ENCODE peak calls at places on chromosomes 7 and 10, in ten cellular contexts. F, K, S, E, A, T, J, L, D and Y are unnamed samples.

GRCh38 chr10:63414481-63415260 is 51.1 kb downstream of the JMJD1C start:
- DNase-seq in F (no peak), L (no peak), J (no peak), K (no peak), T (peak), E (no peak), D (no peak), S (peak), A (no peak), Y (no peak)

GRCh38 chr10:48509061-48509772 is 95.7 kb downstream of the ARHGAP22 start:
- DNase-seq in J (no peak), S (no peak), E (no peak), A (no peak), T (no peak), D (no peak), L (no peak), F (no peak), K (no peak), Y (no peak)

GRCh38 chr7:904847-905246 is 28.5 kb downstream of the GET4 start:
- DNase-seq in T (no peak), L (no peak), F (no peak), D (peak), S (no peak), K (no peak), E (peak), A (no peak), J (no peak), Y (no peak)

GRCh38 chr10:68348265-68348741 is 15.6 kb upstream of the PBLD start:
- DNase-seq in D (no peak), T (peak), A (peak), K (peak), J (no peak), S (no peak), L (peak), E (peak), F (peak), Y (peak)

GRCh38 chr10:133236411-133237240 is 1.0 kb upstream of the VENTX start:
- DNase-seq in D (no peak), K (no peak), F (no peak), S (no peak), A (no peak), J (no peak), L (no peak), E (no peak), T (no peak), Y (no peak)

GRCh38 chr7:70743531-70743930 is 388.4 kb upstream of the GALNT17 start:
- DNase-seq in E (no peak), K (no peak), T (no peak), F (no peak), L (no peak), S (no peak), J (no peak), A (no peak), D (no peak), Y (no peak)

GRCh38 chr7:107372298-107372697 is 97.6 kb upstream of the GPR22 start:
- DNase-seq in E (no peak), K (no peak), A (no peak), L (no peak), D (no peak), T (peak), F (no peak), S (no peak), J (no peak), Y (no peak)

GRCh38 chr7:140312141-140312846 is 86.0 kb downstream of the SLC37A3 start:
- DNase-seq in K (no peak), A (no peak), E (no peak), L (no peak), J (no peak), F (no peak), D (no peak), T (no peak), S (no peak), Y (no peak)

GRCh38 chr7:93461350-93461749 is 113.2 kb downstream of the CALCR start:
- DNase-seq in J (no peak), T (no peak), L (no peak), E (no peak), F (no peak), K (no peak), S (no peak), A (no peak), D (no peak), Y (no peak)

GRCh38 chr10:61136151-61136550 is 192.2 kb upstream of the RHOBTB1 start:
- DNase-seq in K (no peak), E (peak), D (no peak), T (peak), J (no peak), F (no peak), L (no peak), A (no peak), S (no peak), Y (no peak)

GRCh38 chr7:95476904-95477594 is 8.7 kb upstream of the ASB4 start:
- DNase-seq in D (peak), L (peak), K (peak), T (peak), J (peak), A (peak), E (peak), F (peak), S (peak), Y (peak)

GRCh38 chr7:25927626-25927978 is 224.4 kb upstream of the NFE2L3 start:
- DNase-seq in A (no peak), T (no peak), K (no peak), D (no peak), F (no peak), L (no peak), S (no peak), J (no peak), E (no peak), Y (no peak)

GRCh38 chr10:126177414-126178030 is 210.8 kb downstream of the ADAM12 start:
- DNase-seq in F (no peak), E (no peak), D (no peak), S (no peak), K (no peak), A (no peak), J (no peak), L (no peak), T (peak), Y (no peak)

GRCh38 chr7:106167439-106168136 is 55.5 kb upstream of the SYPL1 start:
- DNase-seq in E (peak), A (no peak), F (no peak), T (peak), D (no peak), L (no peak), J (no peak), S (no peak), K (no peak), Y (no peak)

GRCh38 chr7:158025651-158026600 is 561.7 kb downstream of the PTPRN2 start:
- DNase-seq in D (peak), S (no peak), T (no peak), L (no peak), J (no peak), K (no peak), A (no peak), F (no peak), E (no peak), Y (no peak)

GRCh38 chr10:49352323-49352722 is 43.6 kb downstream of the DRGX start:
- DNase-seq in S (no peak), K (no peak), E (no peak), T (no peak), D (no peak), L (no peak), A (no peak), J (no peak), F (no peak), Y (no peak)

GRCh38 chr10:30430544-30431298 is 3.3 kb upstream of the MAP3K8 start:
- DNase-seq in S (no peak), T (no peak), F (no peak), E (peak), L (no peak), D (no peak), K (no peak), A (no peak), J (no peak), Y (no peak)

GRCh38 chr7:135976312-135977019 is 693 bp downstream of the MTPN start:
- DNase-seq in F (peak), A (peak), J (no peak), L (peak), K (peak), S (no peak), E (no peak), D (no peak), T (no peak), Y (peak)

GRCh38 chr7:141880960-141881359 is 35.2 kb upstream of the OR9A4 start:
- DNase-seq in S (no peak), K (no peak), A (no peak), F (no peak), E (no peak), J (no peak), T (no peak), L (no peak), D (no peak), Y (no peak)